ENCODE peak calls at places on chromosomes 12 and 14, in four cellular contexts. I is activated B cell treated with CpG ODN at 0.5 μM for 24 hours, A is cardiac fibroblast, U is lung. D is an unnamed sample.

GRCh38 chr14:75268638-75269550 is 9.7 kb upstream of the FOS start:
- DNase-seq in I (no peak), A (no peak), U (no peak), D (no peak)

GRCh38 chr12:60693019-60693626 is 1097.3 kb downstream of the SLC16A7 start:
- DNase-seq in I (no peak), A (no peak), U (no peak), D (no peak)

GRCh38 chr14:75540479-75540851 is 18.2 kb downstream of the BATF start:
- DNase-seq in I (no peak), A (no peak), U (no peak), D (no peak)

GRCh38 chr14:97703006-97703760 is 906.0 kb downstream of the VRK1 start:
- DNase-seq in I (no peak), A (no peak), U (no peak), D (no peak)

GRCh38 chr12:47846294-47846996 is 26.7 kb upstream of the HDAC7 start:
- DNase-seq in I (no peak), A (no peak), U (no peak), D (no peak)

GRCh38 chr12:66269757-66270383 is 32.4 kb upstream of the HELB start:
- DNase-seq in I (no peak), A (peak), U (no peak), D (no peak)

GRCh38 chr14:74510211-74510931 is 16.8 kb downstream of the ISCA2 start:
- DNase-seq in I (no peak), A (peak), U (no peak), D (no peak)

GRCh38 chr12:9895215-9895971 is 14.1 kb downstream of the KLRF2 start:
- DNase-seq in I (no peak), A (no peak), U (no peak), D (no peak)

GRCh38 chr12:120767071-120768024 is 41.7 kb downstream of the ACADS start:
- DNase-seq in I (no peak), A (no peak), U (peak), D (no peak)

GRCh38 chr12:79409562-79409961 is 281.2 kb downstream of the PAWR start:
- DNase-seq in I (no peak), A (peak), U (no peak), D (no peak)

GRCh38 chr14:105430535-105430934 is 10.9 kb downstream of the MTA1 start:
- DNase-seq in I (no peak), A (peak), U (peak), D (no peak)

GRCh38 chr14:35365130-35366047 is 39.2 kb downstream of the NFKBIA start:
- DNase-seq in I (no peak), A (peak), U (peak), D (no peak)

GRCh38 chr14:87935895-87936294 is 57.1 kb downstream of the GALC start:
- DNase-seq in I (no peak), A (no peak), U (no peak), D (no peak)

GRCh38 chr14:68738559-68738958 is 54.3 kb downstream of the ZFP36L1 start:
- DNase-seq in I (no peak), A (no peak), U (no peak), D (no peak)

GRCh38 chr12:113071427-113072112 is 15.0 kb downstream of the DTX1 start:
- DNase-seq in I (no peak), A (no peak), U (no peak), D (no peak)

GRCh38 chr12:121224591-121224990 is 14.7 kb downstream of the P2RX4 start:
- DNase-seq in I (no peak), A (no peak), U (no peak), D (no peak)

GRCh38 chr12:57836442-57837375 is 9.8 kb downstream of the CTDSP2 start:
- DNase-seq in I (no peak), A (peak), U (peak), D (peak)

GRCh38 chr12:94140556-94140955 is 7.8 kb upstream of the PLXNC1 start:
- DNase-seq in I (no peak), A (peak), U (no peak), D (no peak)

GRCh38 chr14:53458368-53458814 is 305.3 kb upstream of the DDHD1 start:
- DNase-seq in I (no peak), A (peak), U (no peak), D (no peak)

GRCh38 chr12:115949675-115950074 is 327.8 kb downstream of the MED13L start:
- DNase-seq in I (no peak), A (no peak), U (no peak), D (no peak)

GRCh38 chr12:65100140-65100539 is 21.0 kb downstream of the WIF1 start:
- DNase-seq in I (no peak), A (no peak), U (no peak), D (no peak)

GRCh38 chr12:2609020-2609419 is 185.8 kb upstream of the FKBP4 start:
- DNase-seq in I (no peak), A (no peak), U (no peak), D (no peak)

GRCh38 chr12:95738024-95738611 is 52.4 kb downstream of the NTN4 start:
- DNase-seq in I (no peak), A (no peak), U (no peak), D (no peak)

GRCh38 chr14:91060472-91061308 is at the start of gene RPS6KA5:
- DNase-seq in I (peak), A (peak), U (peak), D (peak)

GRCh38 chr12:8145754-8146415 is 10.9 kb upstream of the ZNF705A start:
- DNase-seq in I (no peak), A (peak), U (peak), D (peak)

GRCh38 chr14:27243360-27243759 is 645.5 kb upstream of the NOVA1 start:
- DNase-seq in I (no peak), A (no peak), U (no peak), D (no peak)

GRCh38 chr12:15788266-15789214 is 648 bp downstream of the EPS8 start:
- DNase-seq in I (no peak), A (peak), U (peak), D (peak)

GRCh38 chr14:94322648-94323570 is at the start of gene SERPINA6:
- DNase-seq in I (no peak), A (peak), U (no peak), D (no peak)

GRCh38 chr14:73237219-73237785 is at the start of gene PAPLN:
- DNase-seq in I (no peak), A (peak), U (no peak), D (no peak)

GRCh38 chr14:24952851-24953666 is 96.9 kb downstream of the STXBP6 start:
- DNase-seq in I (no peak), A (no peak), U (no peak), D (no peak)

GRCh38 chr12:48542300-48542928 is 17.0 kb downstream of the OR8S1 start:
- DNase-seq in I (no peak), A (peak), U (peak), D (no peak)

GRCh38 chr12:116125981-116126566 is 151.4 kb downstream of the MED13L start:
- DNase-seq in I (no peak), A (peak), U (no peak), D (no peak)

GRCh38 chr14:101478796-101479410 is 82.4 kb upstream of the DIO3 start:
- DNase-seq in I (no peak), A (no peak), U (no peak), D (peak)

GRCh38 chr12:90519285-90519684 is 435.7 kb downstream of the CCER1 start:
- DNase-seq in I (no peak), A (no peak), U (no peak), D (no peak)

GRCh38 chr12:6082613-6083012 is 41.9 kb downstream of the VWF start:
- DNase-seq in I (no peak), A (no peak), U (no peak), D (no peak)

GRCh38 chr12:115541891-115542361 is 735.6 kb downstream of the MED13L start:
- DNase-seq in I (no peak), A (no peak), U (no peak), D (no peak)

GRCh38 chr14:71117839-71118743 is 210.8 kb downstream of the PCNX1 start:
- DNase-seq in I (no peak), A (peak), U (no peak), D (no peak)

GRCh38 chr14:55074662-55075061 is 23.2 kb downstream of the MAPK1IP1L start:
- DNase-seq in I (no peak), A (peak), U (no peak), D (no peak)

GRCh38 chr14:22432348-22432976 is 156.6 kb downstream of the DAD1 start:
- DNase-seq in I (no peak), A (peak), U (peak), D (no peak)

GRCh38 chr12:12646483-12647072 is 34.9 kb downstream of the CREBL2 start:
- DNase-seq in I (no peak), A (no peak), U (no peak), D (no peak)

GRCh38 chr14:36649872-36650650 is 11.6 kb upstream of the PAX9 start:
- DNase-seq in I (no peak), A (no peak), U (no peak), D (no peak)

GRCh38 chr14:36647827-36648753 is 13.6 kb upstream of the PAX9 start:
- DNase-seq in I (no peak), A (peak), U (no peak), D (peak)

GRCh38 chr14:36647417-36647826 is 14.2 kb upstream of the PAX9 start:
- DNase-seq in I (no peak), A (no peak), U (no peak), D (no peak)

GRCh38 chr14:36652542-36653201 is 9.0 kb upstream of the PAX9 start:
- DNase-seq in I (no peak), A (no peak), U (no peak), D (no peak)

GRCh38 chr14:36646664-36647416 is 14.8 kb upstream of the PAX9 start:
- DNase-seq in I (no peak), A (no peak), U (no peak), D (no peak)
- TF ChIP-seq CTCF in I (no peak), A (no peak), U (no peak), D (no peak)

GRCh38 chr14:66507722-66508546 is at the start of gene GPHN:
- DNase-seq in I (peak), A (peak), U (peak), D (peak)
- TF ChIP-seq CTCF in I (no peak), A (peak), U (no peak), D (no peak)

DNA sequence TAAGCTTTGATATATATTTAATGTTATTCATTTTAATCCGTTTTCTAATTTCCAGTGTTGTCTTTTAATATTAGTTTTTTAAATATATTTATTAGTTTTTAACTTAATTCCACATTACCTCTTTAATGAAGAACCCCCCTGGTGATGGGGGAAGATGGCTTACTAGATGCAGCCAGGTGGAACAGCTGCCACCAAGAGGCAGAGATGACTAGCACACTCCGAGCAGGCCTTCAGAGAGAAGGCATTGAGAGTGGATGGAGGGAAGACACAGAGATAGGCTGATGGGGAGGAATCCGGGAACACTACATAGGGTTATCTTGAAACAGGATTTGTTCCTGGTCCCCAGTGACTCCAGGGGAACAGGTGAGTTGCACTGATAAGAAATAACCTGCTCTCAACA is 771.6 kb downstream of the LRFN5 start:
- DNase-seq in I (no peak), A (no peak), U (no peak), D (no peak)
- TF ChIP-seq CTCF in I (no peak), A (no peak), U (no peak), D (no peak)

GRCh38 chr14:57293851-57294837 is 25.4 kb downstream of the AP5M1 start:
- DNase-seq in I (no peak), A (peak), U (no peak), D (no peak)
- TF ChIP-seq CTCF in I (no peak), A (peak), U (no peak), D (peak)

DNA sequence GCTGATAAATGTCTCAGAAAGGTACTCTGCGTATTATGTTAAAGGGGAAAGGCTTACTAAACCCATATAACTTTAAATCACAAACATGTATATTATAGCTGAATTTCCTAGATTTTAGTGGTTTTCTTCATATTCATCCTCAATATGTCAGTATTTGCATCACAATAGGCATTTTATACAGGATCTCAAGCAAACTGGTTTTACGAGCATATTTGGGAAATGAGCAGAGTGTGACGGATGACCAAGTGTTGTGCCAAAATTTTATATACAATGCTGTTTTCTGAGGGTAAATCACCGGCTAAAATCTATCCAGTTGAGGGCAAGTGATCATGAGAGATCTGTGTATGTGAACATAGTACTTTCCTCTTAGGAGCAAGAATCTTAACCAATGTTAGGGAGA is 8.4 kb downstream of the CPM start:
- DNase-seq in I (no peak), A (no peak), U (no peak), D (no peak)
- TF ChIP-seq CTCF in I (no peak), A (no peak), U (no peak), D (no peak)

GRCh38 chr12:14394317-14395058 is 29.0 kb downstream of the ATF7IP start:
- DNase-seq in I (no peak), A (peak), U (no peak), D (no peak)
- TF ChIP-seq CTCF in I (no peak), A (peak), U (no peak), D (peak)

D was measured in mesothelial cell of epicardium.